ENCODE peak calls at places on chromosome 12, in four cellular contexts. S, R, Q and V are unnamed samples. For H3K4me1, the result is how much of the 10 kb centered on the place peaks cover.

GRCh38 chr12:122852336-122853275 is 17.3 kb downstream of the HIP1R start:
- DNase-seq in S (no peak), Q (no peak), R (no peak), V (no peak)

GRCh38 chr12:14874882-14875281 is 10.8 kb downstream of the MGP start:
- DNase-seq in Q (peak), S (no peak), R (no peak), V (no peak)

GRCh38 chr12:65100140-65100539 is 21.0 kb downstream of the WIF1 start:
- DNase-seq in R (no peak), Q (peak), S (no peak), V (no peak)

GRCh38 chr12:18683603-18684002 is 54.2 kb downstream of the PLCZ1 start:
- DNase-seq in R (no peak), Q (peak), S (no peak), V (no peak)

GRCh38 chr12:66144796-66145754 is 14.5 kb upstream of the LLPH start:
- DNase-seq in Q (peak), R (peak), S (peak), V (peak)

GRCh38 chr12:105943525-105943924 is 195.2 kb downstream of the NUAK1 start:
- DNase-seq in Q (no peak), R (no peak), S (no peak), V (no peak)

GRCh38 chr12:3752741-3753486 is at the start of gene CRACR2A:
- DNase-seq in R (peak), S (peak), Q (no peak), V (peak)

GRCh38 chr12:68200854-68201253 is 24.8 kb downstream of the IL26 start:
- DNase-seq in S (no peak), Q (no peak), R (no peak), V (no peak)

GRCh38 chr12:71972441-71973074 is 33.9 kb downstream of the TPH2 start:
- DNase-seq in R (no peak), Q (peak), S (no peak), V (peak)

GRCh38 chr12:119412811-119413794 is 78.6 kb downstream of the CCDC60 start:
- DNase-seq in S (peak), R (peak), Q (peak), V (peak)

GRCh38 chr12:20003252-20003651 is 365.1 kb upstream of the PDE3A start:
- DNase-seq in S (no peak), R (no peak), Q (no peak), V (no peak)

GRCh38 chr12:47777741-47778558 is 4.9 kb downstream of the SLC48A1 start:
- DNase-seq in R (peak), Q (no peak), S (peak), V (no peak)

GRCh38 chr12:112535017-112535416 is 116.3 kb downstream of the PTPN11 start:
- DNase-seq in R (no peak), Q (no peak), S (no peak), V (no peak)

GRCh38 chr12:118418385-118419057 is 42.2 kb downstream of the SUDS3 start:
- DNase-seq in S (no peak), Q (peak), R (no peak), V (no peak)

GRCh38 chr12:98136544-98136943 is 378.8 kb upstream of the TMPO start:
- DNase-seq in Q (no peak), R (no peak), S (no peak), V (no peak)

GRCh38 chr12:25670076-25671055 is 117.3 kb upstream of the LMNTD1 start:
- DNase-seq in Q (peak), R (no peak), S (no peak), V (no peak)

GRCh38 chr12:53476769-53477209 is 22.5 kb downstream of the MAP3K12 start:
- DNase-seq in R (no peak), Q (peak), S (no peak), V (no peak)

GRCh38 chr12:20520572-20520971 is 152.2 kb downstream of the PDE3A start:
- DNase-seq in R (no peak), S (no peak), Q (no peak), V (no peak)

GRCh38 chr12:69739287-69740191 is 879 bp downstream of the RAB3IP start:
- DNase-seq in S (no peak), Q (peak), R (peak), V (peak)

GRCh38 chr12:112836736-112837628 is 45.4 kb downstream of the RPH3A start:
- DNase-seq in S (no peak), R (no peak), Q (peak), V (no peak)

GRCh38 chr12:88391556-88391955 is 188.7 kb downstream of the KITLG start:
- DNase-seq in Q (peak), R (no peak), S (no peak), V (no peak)

GRCh38 chr12:113260127-113260526 is 38.9 kb downstream of the TPCN1 start:
- DNase-seq in S (peak), Q (no peak), R (no peak), V (no peak)

GRCh38 chr12:29763301-29763683 is 20.4 kb downstream of the TMTC1 start:
- DNase-seq in Q (no peak), R (no peak), S (no peak), V (no peak)

GRCh38 chr12:106072751-106073150 is 66.0 kb downstream of the NUAK1 start:
- DNase-seq in R (no peak), S (no peak), Q (no peak), V (no peak)

GRCh38 chr12:52353766-52354165 is 13.5 kb downstream of the KRT85 start:
- DNase-seq in Q (no peak), R (no peak), S (no peak), V (no peak)

DNA sequence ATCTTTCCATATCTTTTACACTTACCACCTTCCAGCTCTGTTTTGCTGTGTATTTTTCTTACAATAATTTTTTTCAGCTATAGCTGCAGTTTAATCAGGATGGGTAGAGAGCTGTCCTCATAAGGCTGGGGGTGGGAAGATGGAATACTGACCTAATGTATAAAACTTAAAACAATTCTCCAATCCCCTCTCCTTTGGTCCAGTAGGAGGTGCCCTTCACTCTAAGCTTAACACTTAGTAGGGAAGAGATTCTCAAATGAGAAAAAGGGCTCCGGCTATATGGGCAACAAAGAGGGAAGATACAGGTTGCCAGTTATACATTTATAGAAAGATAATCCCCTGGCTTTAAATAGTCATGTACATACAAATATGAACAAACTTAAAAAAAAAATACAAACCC is 2.8 kb downstream of the ORMDL2 start:
- DNase-seq in R (no peak), Q (peak), S (no peak), V (no peak)
- TF ChIP-seq CTCF in R (no peak), Q (peak), S (no peak), V (no peak)

GRCh38 chr12:49748306-49748705 is 6.9 kb downstream of the TMBIM6 start:
- DNase-seq in Q (no peak), R (no peak), S (no peak), V (no peak)

GRCh38 chr12:49744363-49744885 is 3.1 kb downstream of the TMBIM6 start:
- DNase-seq in Q (no peak), R (no peak), S (no peak), V (no peak)

GRCh38 chr12:49750994-49751393 is 9.6 kb downstream of the TMBIM6 start:
- DNase-seq in Q (no peak), R (no peak), S (no peak), V (no peak)

GRCh38 chr12:49748800-49749199 is 7.4 kb downstream of the TMBIM6 start:
- DNase-seq in R (no peak), S (no peak), Q (no peak), V (no peak)

DNA sequence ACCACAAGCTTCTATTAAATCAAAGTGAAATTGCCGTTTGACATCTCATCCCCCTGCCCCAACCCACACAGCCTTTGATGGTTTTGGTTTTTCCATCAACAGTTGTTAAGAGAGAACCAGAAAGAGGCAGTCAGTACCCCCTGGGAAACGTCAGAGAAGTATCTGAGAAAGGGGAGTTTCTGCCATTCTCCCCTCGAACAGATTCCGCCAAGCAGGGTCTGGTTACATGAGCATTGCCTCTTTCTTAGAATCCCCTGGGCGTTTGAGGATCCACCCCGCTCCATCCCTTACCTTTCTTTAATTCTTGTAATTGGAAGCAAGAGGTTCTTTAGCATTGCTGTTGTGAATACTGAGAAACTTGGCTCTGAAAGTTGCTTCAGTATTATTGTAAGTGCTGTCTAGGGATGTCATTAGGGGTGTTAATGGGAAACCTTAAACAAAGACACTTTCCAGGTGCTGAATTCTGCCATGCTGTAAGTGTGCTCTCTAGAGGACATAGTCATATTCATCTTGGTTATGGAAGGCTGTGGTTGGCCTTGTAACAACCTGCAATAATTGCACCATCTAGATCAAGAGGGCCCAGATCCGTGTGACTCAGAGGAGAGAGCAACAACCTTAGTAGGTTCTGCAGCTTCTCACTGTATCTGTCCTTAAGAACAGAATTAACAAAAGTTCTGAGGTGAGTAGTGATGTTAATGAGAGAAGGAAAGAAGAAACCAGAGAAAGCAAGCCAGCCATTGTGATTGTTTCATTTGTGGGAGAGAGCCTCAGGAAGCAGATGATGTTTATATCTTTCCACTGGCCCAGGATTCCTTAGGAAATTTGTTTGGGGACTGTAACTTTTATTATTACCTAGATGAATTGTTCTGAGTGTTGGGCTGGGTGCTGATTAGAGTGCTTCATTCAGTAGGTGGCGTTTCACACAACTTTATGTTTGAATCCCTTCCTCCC is 8.9 kb downstream of the TMBIM6 start:
- DNase-seq in R (no peak), S (no peak), Q (peak), V (peak)
- H3K4me3 ChIP-seq in R (no peak), S (no peak), Q (no peak), V (no peak)

GRCh38 chr12:110677206-110677911 is 11.6 kb downstream of the HVCN1 start:
- DNase-seq in S (no peak), Q (no peak), R (no peak), V (no peak)
- H3K4me1 ChIP-seq in S (under half), Q (under half), R (under half), V (under half)

DNA sequence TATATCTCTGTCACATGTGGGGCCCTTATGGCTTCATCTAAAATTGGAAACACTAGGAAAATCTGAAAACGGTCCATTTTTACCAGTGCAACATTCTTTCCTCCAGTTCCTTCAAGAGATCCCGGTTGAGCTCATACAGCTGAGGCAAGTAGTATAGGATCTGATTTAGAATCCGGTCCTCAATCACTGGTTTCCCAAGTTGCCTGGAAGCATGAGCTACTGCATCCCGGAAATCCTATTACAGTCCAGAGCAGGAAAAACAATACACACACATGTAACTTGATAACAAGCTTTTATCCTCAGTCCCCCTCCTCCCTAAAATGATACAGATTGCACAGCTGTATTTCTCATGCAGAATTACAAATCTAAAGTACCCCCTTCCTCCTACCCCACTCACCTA is 67.9 kb upstream of the NR2C1 start:
- DNase-seq in R (no peak), Q (no peak), S (no peak), V (no peak)
- TF ChIP-seq CTCF in R (no peak), Q (no peak), S (no peak), V (no peak)